ENCODE peak calls at places on chromosome 9, in seven cellular contexts. N is A549, L is suprapubic skin, F is sigmoid colon, D is gastrocnemius medialis, P is tibial nerve, G is ovary. X is an unnamed sample.

GRCh38 chr9:933356-933755 is 43.1 kb upstream of the DMRT3 start:
- DNase-seq in F (no peak), D (no peak), L (no peak), G (no peak), P (no peak), N (no peak), X (no peak)

GRCh38 chr9:131733601-131734061 is 6.2 kb downstream of the RAPGEF1 start:
- DNase-seq in P (no peak), D (peak; percentile 83), G (no peak), L (no peak), F (no peak), N (peak; percentile 88), X (no peak)

GRCh38 chr9:122819791-122820489 is 8.4 kb downstream of the PDCL start:
- DNase-seq in F (no peak), D (no peak), L (no peak), P (no peak), N (no peak), G (no peak), X (no peak)

GRCh38 chr9:132216861-132217655 is 55.2 kb downstream of the NTNG2 start:
- DNase-seq in G (no peak), F (no peak), D (no peak), L (no peak), N (no peak), P (no peak), X (no peak)

GRCh38 chr9:22452415-22453010 is 5.9 kb downstream of the DMRTA1 start:
- DNase-seq in P (peak; percentile 67), F (no peak), N (peak; percentile 38), L (no peak), D (no peak), G (no peak), X (peak; percentile 27)

GRCh38 chr9:10127867-10128266 is 484.9 kb downstream of the PTPRD start:
- DNase-seq in G (no peak), N (no peak), F (no peak), L (no peak), D (no peak), P (no peak), X (no peak)

GRCh38 chr9:133771486-133772482 is 33.6 kb upstream of the SARDH start:
- DNase-seq in P (no peak), D (no peak), L (peak; percentile 72), F (peak; percentile 49), G (peak; percentile 23), N (no peak), X (peak; percentile 5)

GRCh38 chr9:94068257-94068656 is 16.0 kb upstream of the PTPDC1 start:
- DNase-seq in D (no peak), P (no peak), L (no peak), G (no peak), F (no peak), N (no peak), X (no peak)

GRCh38 chr9:35552837-35553236 is 52.2 kb upstream of the TESK1 start:
- DNase-seq in D (no peak), F (no peak), L (no peak), G (no peak), N (no peak), P (no peak), X (no peak)

GRCh38 chr9:113299800-113300292 is 3.3 kb downstream of the RNF183 start:
- DNase-seq in F (no peak), P (peak; percentile 12), G (no peak), N (peak; percentile 17), D (no peak), L (no peak), X (no peak)

GRCh38 chr9:104087894-104088293 is 6.2 kb upstream of the SMC2 start:
- DNase-seq in D (no peak), L (no peak), N (no peak), P (no peak), G (no peak), F (no peak), X (no peak)

GRCh38 chr9:126432659-126433058 is 106.0 kb downstream of the MVB12B start:
- DNase-seq in P (no peak), L (no peak), D (no peak), F (no peak), N (no peak), G (no peak), X (no peak)

GRCh38 chr9:96344458-96345180 is 38.9 kb downstream of the SLC35D2 start:
- DNase-seq in D (peak; percentile 20), G (peak; percentile 59), F (peak; percentile 87), P (peak; percentile 34), N (peak; percentile 90), L (no peak), X (peak; percentile 72)

GRCh38 chr9:124325816-124326215 is 68.1 kb downstream of the NEK6 start:
- DNase-seq in N (no peak), D (no peak), G (no peak), P (no peak), F (no peak), L (no peak), X (no peak)

GRCh38 chr9:75628952-75629351 is 261.5 kb upstream of the PCSK5 start:
- DNase-seq in L (no peak), D (no peak), G (no peak), F (no peak), P (no peak), N (no peak), X (no peak)

GRCh38 chr9:135929656-135930445 is 22.5 kb upstream of the CAMSAP1 start:
- DNase-seq in G (no peak), L (no peak), D (no peak), F (no peak), N (no peak), P (no peak), X (no peak)

GRCh38 chr9:135932656-135933055 is 25.3 kb upstream of the CAMSAP1 start:
- DNase-seq in F (no peak), N (no peak), G (no peak), D (no peak), L (no peak), P (no peak), X (no peak)

GRCh38 chr9:135931349-135931820 is 24.0 kb upstream of the CAMSAP1 start:
- DNase-seq in F (no peak), L (peak; percentile 76), N (no peak), G (no peak), P (no peak), D (no peak), X (no peak)

GRCh38 chr9:135930446-135931345 is 23.4 kb upstream of the CAMSAP1 start:
- DNase-seq in D (no peak), N (no peak), F (no peak), G (no peak), L (peak; percentile 53), P (no peak), X (no peak)

DNA sequence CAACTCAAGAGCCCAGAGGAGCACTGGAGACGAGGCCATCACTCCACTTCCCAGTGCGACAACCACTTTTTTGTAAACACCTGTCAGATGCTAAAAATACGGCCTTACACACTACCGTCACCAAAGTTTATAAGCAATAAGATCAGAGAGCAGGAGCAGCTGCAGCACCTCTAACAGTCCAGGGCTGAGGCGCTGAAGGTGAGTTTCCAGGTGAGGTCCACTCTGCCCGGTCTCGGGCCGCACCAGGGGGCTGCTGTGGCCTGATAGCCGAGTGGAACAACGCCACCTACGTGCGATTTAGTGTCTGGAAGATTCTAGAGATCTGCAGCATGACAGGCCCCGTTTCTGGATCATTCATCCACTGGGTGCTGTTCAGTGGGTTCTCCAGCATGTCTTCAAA is 25.8 kb upstream of the CAMSAP1 start:
- DNase-seq in D (no peak), G (no peak), N (no peak), P (no peak), L (no peak), F (no peak), X (no peak)
- TF ChIP-seq POLR2A in D (peak; percentile 63), G (no peak), N (no peak), P (no peak), L (no peak), F (no peak), X (no peak)

GRCh38 chr9:87533291-87533690 is 35.6 kb downstream of the DAPK1 start:
- DNase-seq in P (no peak), D (no peak), F (no peak), G (no peak), N (no peak), L (no peak), X (no peak)
- H3K4me1 ChIP-seq in P (no peaks in the 10 kb centered on the region), D (no peaks in the 10 kb centered on the region), F (no peaks in the 10 kb centered on the region), G (peaks cover 19% of the 10 kb centered on the region), N (peaks cover 24% of the 10 kb centered on the region), L (peaks cover 7% of the 10 kb centered on the region), X (no peaks in the 10 kb centered on the region)

GRCh38 chr9:111937301-111937700 is 40.7 kb downstream of the UGCG start:
- DNase-seq in N (no peak), P (no peak), L (no peak), D (no peak), G (no peak), F (no peak), X (no peak)

GRCh38 chr9:111937781-111938426 is 41.3 kb downstream of the UGCG start:
- DNase-seq in P (peak; percentile 38), F (no peak), L (no peak), G (peak; percentile 38), N (no peak), D (no peak), X (peak; percentile 28)

GRCh38 chr9:111934747-111935146 is 38.1 kb downstream of the UGCG start:
- DNase-seq in L (no peak), D (no peak), P (no peak), N (no peak), F (no peak), G (no peak), X (no peak)

GRCh38 chr9:111938427-111938800 is 41.8 kb downstream of the UGCG start:
- DNase-seq in P (no peak), D (no peak), F (no peak), N (no peak), G (no peak), L (no peak), X (no peak)

DNA sequence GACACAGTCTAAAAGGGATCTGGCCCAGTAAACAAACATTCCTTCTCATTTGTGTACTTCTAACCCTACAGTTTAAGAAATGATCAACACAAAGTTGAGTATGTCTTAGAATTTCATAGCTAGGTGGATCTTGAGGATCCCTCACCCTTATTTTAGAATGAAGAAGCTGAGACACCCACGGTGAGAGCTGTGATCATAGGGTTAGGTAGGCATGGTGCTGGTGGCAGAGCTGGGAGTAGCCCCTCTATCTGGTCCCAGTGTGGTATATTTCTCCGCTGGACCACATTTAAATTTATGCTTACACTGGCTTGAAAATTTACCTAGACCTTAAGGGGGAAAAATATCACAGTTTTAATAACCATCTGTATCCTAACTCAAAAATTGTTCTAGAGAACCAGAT is 39.8 kb downstream of the UGCG start:
- DNase-seq in F (no peak), N (no peak), P (no peak), D (no peak), L (no peak), G (no peak), X (no peak)
- TF ChIP-seq POLR2A in F (no peak), N (no peak), P (no peak), D (no peak), L (no peak), G (no peak), X (no peak)

DNA sequence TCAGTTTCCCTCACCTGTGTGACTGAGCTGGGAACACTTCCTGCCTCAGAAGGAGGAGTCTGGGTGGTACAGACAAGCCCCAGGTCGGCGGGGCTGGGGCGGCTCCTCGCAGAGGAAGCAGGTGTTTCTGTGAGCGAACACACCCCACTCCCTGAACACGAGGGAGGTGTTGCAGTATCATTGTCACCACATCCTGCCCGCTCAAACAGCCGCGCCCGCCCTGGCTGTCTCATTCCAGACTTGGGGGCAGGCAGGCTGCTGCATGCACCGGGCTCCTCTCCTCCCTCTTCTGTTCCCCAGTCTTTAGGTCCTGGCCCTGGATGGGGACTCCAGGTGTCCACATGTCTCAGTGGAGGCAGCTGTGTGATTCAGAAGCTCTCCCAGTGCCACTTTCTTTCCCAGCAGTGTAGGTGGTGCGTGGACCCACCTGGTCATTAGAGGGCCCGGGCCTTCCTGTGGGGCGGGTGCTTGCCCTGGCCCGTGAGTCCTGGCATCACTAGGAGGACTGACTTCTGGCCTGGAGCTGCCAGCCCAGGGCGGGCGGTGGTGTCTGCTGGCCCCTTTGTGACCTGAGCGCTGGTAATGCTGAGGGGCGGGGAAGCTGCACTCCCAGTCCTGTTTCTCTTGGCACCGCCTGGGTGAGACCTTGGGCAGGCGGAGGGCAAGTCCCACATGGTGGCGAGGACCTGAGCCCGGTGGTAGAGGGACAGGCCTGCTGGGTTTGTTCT is 18.3 kb upstream of the PHYHD1 start:
- DNase-seq in P (no peak), G (no peak), F (no peak), D (no peak), L (no peak), N (no peak), X (peak; percentile 50)
- H3K4me1 ChIP-seq in P (peaks cover 33% of the 10 kb centered on the region), G (no peaks in the 10 kb centered on the region), F (no peaks in the 10 kb centered on the region), D (peaks cover 4% of the 10 kb centered on the region), L (peaks cover 74% of the 10 kb centered on the region), N (peaks cover 47% of the 10 kb centered on the region), X (no peaks in the 10 kb centered on the region)

X was measured in uterus.